ENCODE peak calls at places on chromosome 10, in eight cellular contexts. I is fibroblast of the conjunctiva; A is stimulated activated naive B cell treated with anti-CD40 and anti-IgM and Interleukin-4, amounts not matched to agents 10 μg/mL and 1 μg/mL and 100 μg/mL, for 72 hours; U is astrocyte of the hippocampus; P is NCI-H1092 treated with DMSO at 0.1 percent for 48 hours; M is body of pancreas; R is ascending aorta; K is naive thymus-derived CD8-positive, alpha-beta T cell. V is an unnamed sample.

GRCh38 chr10:68562666-68563522 is 2.8 kb downstream of the TET1 start:
- DNase-seq in I (no peak), A (no peak), U (peak; percentile 55), P (peak; percentile 3), M (no peak), R (no peak), K (no peak), V (peak; percentile 5)

GRCh38 chr10:104589871-104590270 is 51.2 kb upstream of the SORCS3 start:
- DNase-seq in I (no peak), A (no peak), U (peak; percentile 65), P (no peak), M (no peak), R (no peak), K (no peak), V (no peak)

GRCh38 chr10:44966129-44966815 is 6.7 kb downstream of the RASSF4 start:
- DNase-seq in I (no peak), A (no peak), U (no peak), P (no peak), M (no peak), R (no peak), K (no peak), V (no peak)

GRCh38 chr10:15461353-15462108 is 90.4 kb upstream of the FAM171A1 start:
- DNase-seq in I (peak; percentile 53), A (no peak), U (no peak), P (no peak), M (peak; percentile 10), R (no peak), K (no peak), V (no peak)

GRCh38 chr10:69483988-69484387 is 32.7 kb downstream of the TSPAN15 start:
- DNase-seq in I (no peak), A (no peak), U (peak; percentile 41), P (no peak), M (no peak), R (no peak), K (no peak), V (no peak)

GRCh38 chr10:77771450-77771849 is 133.8 kb upstream of the KCNMA1 start:
- DNase-seq in I (no peak), A (no peak), U (no peak), P (no peak), M (no peak), R (no peak), K (no peak), V (no peak)

GRCh38 chr10:11145498-11145855 is 127.8 kb downstream of the CELF2 start:
- DNase-seq in I (no peak), A (no peak), U (no peak), P (no peak), M (peak; percentile 15), R (no peak), K (peak; percentile 38), V (no peak)

GRCh38 chr10:102633282-102633681 is 11.0 kb upstream of the TRIM8 start:
- DNase-seq in I (no peak), A (no peak), U (no peak), P (no peak), M (no peak), R (no peak), K (no peak), V (no peak)

GRCh38 chr10:114427124-114427852 is 23.0 kb upstream of the AFAP1L2 start:
- DNase-seq in I (no peak), A (no peak), U (peak; percentile 20), P (no peak), M (no peak), R (no peak), K (no peak), V (no peak)

GRCh38 chr10:30215631-30216030 is 133.4 kb downstream of the MTPAP start:
- DNase-seq in I (no peak), A (no peak), U (no peak), P (no peak), M (no peak), R (no peak), K (no peak), V (no peak)

GRCh38 chr10:28280652-28281051 is 22.2 kb downstream of the MPP7 start:
- DNase-seq in I (peak; percentile 5), A (no peak), U (peak; percentile 81), P (no peak), M (no peak), R (peak; percentile 11), K (no peak), V (no peak)

GRCh38 chr10:118662228-118663035 is 67.0 kb upstream of the PRLHR start:
- DNase-seq in I (no peak), A (no peak), U (no peak), P (no peak), M (no peak), R (no peak), K (no peak), V (no peak)

GRCh38 chr10:91643700-91644099 is 10.8 kb upstream of the PPP1R3C start:
- DNase-seq in I (no peak), A (no peak), U (no peak), P (peak; percentile 4), M (no peak), R (no peak), K (no peak), V (no peak)

GRCh38 chr10:77355844-77356243 is 281.8 kb downstream of the KCNMA1 start:
- DNase-seq in I (peak; percentile 78), A (no peak), U (no peak), P (no peak), M (no peak), R (no peak), K (no peak), V (no peak)

GRCh38 chr10:31928531-31929259 is at the start of gene ARHGAP12:
- DNase-seq in I (peak; percentile 54), A (peak; percentile 79), U (peak; percentile 95), P (peak; percentile 45), M (peak; percentile 96), R (peak; percentile 72), K (peak; percentile 86), V (peak; percentile 82)

GRCh38 chr10:131907679-131908078 is 6.9 kb downstream of the PPP2R2D start:
- DNase-seq in I (no peak), A (no peak), U (no peak), P (no peak), M (no peak), R (no peak), K (no peak), V (no peak)

GRCh38 chr10:5561704-5562645 is 37.2 kb downstream of the CALML3 start:
- DNase-seq in I (no peak), A (no peak), U (no peak), P (no peak), M (peak; percentile 2), R (no peak), K (no peak), V (no peak)

GRCh38 chr10:66180651-66181318 is 745.1 kb upstream of the LRRTM3 start:
- DNase-seq in I (peak; percentile 39), A (peak; percentile 1), U (peak; percentile 71), P (peak; percentile 19), M (peak; percentile 9), R (no peak), K (no peak), V (peak; percentile 75)

GRCh38 chr10:45505336-45505735 is 131.3 kb downstream of the ALOX5 start:
- DNase-seq in I (no peak), A (no peak), U (no peak), P (no peak), M (no peak), R (no peak), K (no peak), V (no peak)

GRCh38 chr10:3783721-3784432 is 1.1 kb downstream of the KLF6 start:
- DNase-seq in I (peak; percentile 67), A (no peak), U (peak; percentile 82), P (peak; percentile 81), M (peak; percentile 75), R (no peak), K (no peak), V (peak; percentile 69)

GRCh38 chr10:110007171-110007700 is 548 bp upstream of the ADD3 start:
- DNase-seq in I (no peak), A (no peak), U (no peak), P (no peak), M (no peak), R (peak; percentile 16), K (no peak), V (no peak)

GRCh38 chr10:132265878-132266496 is 41.8 kb downstream of the STK32C start:
- DNase-seq in I (no peak), A (no peak), U (peak; percentile 37), P (peak; percentile 81), M (no peak), R (no peak), K (no peak), V (no peak)

GRCh38 chr10:102770792-102771191 is 27.0 kb downstream of the WBP1L start:
- DNase-seq in I (no peak), A (no peak), U (no peak), P (no peak), M (peak; percentile 70), R (no peak), K (no peak), V (no peak)